ENCODE peak calls at places on chromosomes 11 and 22, in six cellular contexts. Y is testis, A is IMR-90, K is H9, N is transverse colon, C is A549. E is an unnamed sample.

GRCh38 chr11:116960916-116961315 is 123.5 kb upstream of the APOA1 start:
- DNase-seq in Y (no peak), A (peak; percentile 83), K (no peak), N (no peak), C (no peak), E (no peak)

GRCh38 chr11:125429174-125429707 is 66.8 kb downstream of the FEZ1 start:
- DNase-seq in Y (peak; percentile 79), A (peak; percentile 55), K (peak; percentile 89), N (peak; percentile 22), C (peak; percentile 38), E (peak; percentile 74)

GRCh38 chr22:22752556-22753477 is 108.4 kb downstream of the GGTLC2 start:
- DNase-seq in Y (no peak), A (peak; percentile 47), K (no peak), N (no peak), C (no peak), E (no peak)

GRCh38 chr11:19605500-19606371 is 106.9 kb upstream of the NAV2 start:
- DNase-seq in Y (peak; percentile 34), A (peak; percentile 68), K (no peak), N (no peak), C (no peak), E (no peak)

GRCh38 chr11:114774599-114775365 is 96.5 kb downstream of the NXPE2 start:
- DNase-seq in Y (peak; percentile 82), A (peak; percentile 46), K (peak; percentile 83), N (peak; percentile 58), C (peak; percentile 7), E (peak; percentile 82)

GRCh38 chr11:1513326-1514296 is 27.0 kb upstream of the MOB2 start:
- DNase-seq in Y (no peak), A (no peak), K (no peak), N (no peak), C (no peak), E (no peak)

GRCh38 chr22:46148885-46149492 is 1.3 kb upstream of the PPARA start:
- DNase-seq in Y (no peak), A (no peak), K (no peak), N (peak; percentile 52), C (no peak), E (no peak)

GRCh38 chr22:49208003-49208402 is 619.7 kb downstream of the BRD1 start:
- DNase-seq in Y (no peak), A (no peak), K (peak; percentile 10), N (no peak), C (no peak), E (no peak)

GRCh38 chr11:120178441-120179070 is 32.3 kb upstream of the OAF start:
- DNase-seq in Y (no peak), A (peak; percentile 18), K (no peak), N (no peak), C (no peak), E (no peak)

GRCh38 chr22:41831383-41831782 is 1.5 kb upstream of the SREBF2 start:
- DNase-seq in Y (no peak), A (no peak), K (no peak), N (no peak), C (no peak), E (no peak)

GRCh38 chr11:34235591-34236071 is 122.2 kb downstream of the ABTB2 start:
- DNase-seq in Y (no peak), A (no peak), K (no peak), N (no peak), C (no peak), E (no peak)

GRCh38 chr11:2777871-2778629 is 78.3 kb upstream of the KCNQ1OT1 start:
- DNase-seq in Y (peak; percentile 17), A (no peak), K (peak; percentile 31), N (no peak), C (no peak), E (peak; percentile 3)

GRCh38 chr11:67347964-67348749 is 5.2 kb downstream of the POLD4 start:
- DNase-seq in Y (no peak), A (peak; percentile 73), K (no peak), N (no peak), C (no peak), E (no peak)

GRCh38 chr22:19704355-19705015 is 9.8 kb upstream of the SEPTIN5 start:
- DNase-seq in Y (peak; percentile 10), A (no peak), K (peak; percentile 33), N (no peak), C (no peak), E (no peak)

GRCh38 chr22:46864314-46865051 is 102.0 kb downstream of the TBC1D22A start:
- DNase-seq in Y (no peak), A (no peak), K (no peak), N (no peak), C (no peak), E (no peak)

GRCh38 chr11:9267680-9268079 is 2.5 kb upstream of the DENND5A start:
- DNase-seq in Y (no peak), A (no peak), K (no peak), N (no peak), C (no peak), E (no peak)

GRCh38 chr11:57622263-57622662 is 24.8 kb downstream of the SERPING1 start:
- DNase-seq in Y (no peak), A (no peak), K (no peak), N (no peak), C (no peak), E (no peak)

GRCh38 chr11:66867425-66868040 is 10.7 kb downstream of the LRFN4 start:
- DNase-seq in Y (no peak), A (no peak), K (no peak), N (no peak), C (no peak), E (no peak)

GRCh38 chr22:41862160-41862529 is 29.2 kb downstream of the SREBF2 start:
- DNase-seq in Y (peak; percentile 60), A (peak; percentile 23), K (no peak), N (no peak), C (no peak), E (no peak)

GRCh38 chr22:23772315-23773246 is at the start of gene MMP11:
- DNase-seq in Y (peak; percentile 56), A (no peak), K (peak; percentile 79), N (peak; percentile 76), C (no peak), E (peak; percentile 52)
- TF ChIP-seq CTCF in Y (no peak), A (peak; percentile 7), K (no peak), N (no peak), C (no peak), E (no peak)

GRCh38 chr22:30491381-30491780 is 14.1 kb downstream of the SEC14L4 start:
- DNase-seq in Y (no peak), A (no peak), K (no peak), N (no peak), C (no peak), E (no peak)

GRCh38 chr22:30488121-30488520 is 16.3 kb upstream of the SEC14L3 start:
- DNase-seq in Y (no peak), A (no peak), K (peak; percentile 35), N (no peak), C (no peak), E (no peak)

GRCh38 chr22:30492144-30492543 is 13.4 kb downstream of the SEC14L4 start:
- DNase-seq in Y (no peak), A (no peak), K (no peak), N (no peak), C (no peak), E (no peak)

GRCh38 chr22:30486661-30487115 is 14.9 kb upstream of the SEC14L3 start:
- DNase-seq in Y (no peak), A (no peak), K (no peak), N (no peak), C (peak; percentile 24), E (no peak)

GRCh38 chr22:30490399-30490798 is 15.1 kb downstream of the SEC14L4 start:
- DNase-seq in Y (no peak), A (no peak), K (peak; percentile 45), N (no peak), C (no peak), E (no peak)
- TF ChIP-seq CTCF in Y (no peak), A (peak; percentile 19), K (peak; percentile 55), N (no peak), C (no peak), E (no peak)

DNA sequence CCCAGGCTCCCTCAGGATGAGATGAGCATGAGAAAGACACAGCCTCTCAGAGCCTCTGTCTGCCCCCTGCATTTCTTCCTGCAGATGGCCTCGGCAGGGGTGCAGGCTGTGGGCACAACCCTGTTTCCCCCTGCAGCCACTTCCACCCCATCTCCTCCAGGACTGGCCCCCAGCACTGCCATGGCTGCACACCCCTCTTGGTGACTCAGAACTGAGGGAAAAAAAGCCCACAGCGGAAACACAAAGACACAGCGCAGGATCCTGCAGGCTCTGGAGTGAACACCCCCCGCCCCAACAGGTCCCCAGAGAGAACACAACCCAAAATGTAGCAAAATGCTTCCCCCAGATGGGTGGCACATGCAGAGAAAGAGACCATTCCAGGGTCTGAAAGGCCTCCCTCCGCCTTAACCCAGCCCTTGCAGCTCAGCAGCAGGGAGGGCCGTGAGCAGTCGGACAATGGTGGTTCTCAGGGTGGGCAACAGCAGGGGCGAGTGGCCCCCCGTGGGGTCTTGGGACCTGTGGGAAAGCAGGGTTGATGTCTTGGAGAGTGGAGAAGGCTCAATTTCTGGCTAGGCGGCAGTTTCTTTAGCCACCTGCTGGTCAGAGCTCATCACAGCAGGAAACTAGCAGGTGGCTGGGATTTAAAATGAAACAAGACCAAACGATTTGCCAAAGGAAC is 8.0 kb downstream of the TUBGCP6 start:
- DNase-seq in Y (no peak), A (peak; percentile 17), K (no peak), N (no peak), C (peak; percentile 25), E (no peak)
- TF ChIP-seq CTCF in Y (peak; percentile 19), A (peak; percentile 45), K (peak; percentile 68), N (peak; percentile 32), C (peak; percentile 36), E (peak; percentile 79)

DNA sequence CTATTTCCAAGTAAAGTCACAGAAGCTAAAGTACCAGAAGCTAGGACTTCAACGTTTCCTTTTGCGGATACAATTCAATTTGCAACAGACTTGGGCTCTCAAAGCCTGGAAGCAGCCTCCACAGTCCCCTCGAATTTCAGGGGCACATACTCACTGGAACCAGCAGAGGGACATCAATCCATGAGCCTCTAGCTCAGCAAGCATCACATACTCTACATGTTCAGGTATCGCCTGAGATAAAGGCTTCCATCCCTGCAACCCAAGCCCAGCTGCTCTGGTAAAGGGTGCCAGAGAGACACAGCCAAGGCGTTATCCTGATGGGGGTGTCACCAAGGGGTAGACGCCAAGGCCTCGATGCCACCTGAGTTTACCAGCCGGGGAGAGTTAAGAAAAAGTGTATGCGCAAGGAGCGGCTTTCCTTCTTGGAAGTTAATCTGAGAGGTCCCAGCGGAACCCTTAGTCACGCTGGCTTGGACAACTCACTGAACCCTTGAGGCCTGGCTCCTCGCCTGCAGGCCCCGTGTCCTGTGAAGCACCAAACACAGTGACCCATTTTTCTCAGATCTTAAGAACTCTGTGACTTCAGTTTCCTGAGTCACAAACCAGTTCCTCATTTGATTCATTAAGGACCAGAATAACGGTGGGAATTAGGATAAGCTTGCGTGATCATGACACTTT is 13.0 kb downstream of the LTO1 start:
- DNase-seq in Y (no peak), A (no peak), K (peak; percentile 55), N (no peak), C (peak; percentile 55), E (no peak)
- TF ChIP-seq CTCF in Y (no peak), A (no peak), K (peak; percentile 64), N (no peak), C (no peak), E (peak; percentile 45)